ENCODE peak calls at places on chromosomes 12 and 14, in seven cellular contexts. U, C, G, W, Q, Z and K are unnamed samples.

GRCh38 chr14:74661726-74662450 is 49.9 kb upstream of the LTBP2 start:
- DNase-seq in Z (no peak), Q (no peak), W (no peak), G (no peak), U (peak), C (no peak), K (no peak)

GRCh38 chr12:5171701-5172100 is 128.0 kb downstream of the KCNA5 start:
- DNase-seq in C (no peak), Q (peak), W (no peak), G (peak), U (no peak), Z (no peak), K (peak)

GRCh38 chr14:53093206-53093605 is 59.9 kb downstream of the DDHD1 start:
- DNase-seq in G (no peak), Z (no peak), Q (no peak), W (no peak), U (no peak), C (no peak), K (no peak)

GRCh38 chr14:80669416-80669815 is 272.1 kb downstream of the CEP128 start:
- DNase-seq in C (no peak), U (no peak), G (no peak), Q (no peak), Z (no peak), W (no peak), K (no peak)

GRCh38 chr14:106625181-106625580 is 1098.8 kb downstream of the TMEM121 start:
- DNase-seq in Q (no peak), G (no peak), C (no peak), U (no peak), W (no peak), Z (no peak), K (no peak)

GRCh38 chr12:132352896-132353800 is 23.8 kb upstream of the GALNT9 start:
- DNase-seq in U (peak), W (no peak), G (no peak), C (no peak), Q (peak), Z (no peak), K (no peak)

GRCh38 chr14:104223810-104224515 is 85.6 kb downstream of the KIF26A start:
- DNase-seq in U (peak), Z (no peak), Q (no peak), W (no peak), C (no peak), G (no peak), K (no peak)

GRCh38 chr14:103517626-103518415 is 4.8 kb downstream of the CKB start:
- DNase-seq in G (no peak), C (no peak), Z (no peak), Q (peak), W (no peak), U (peak), K (no peak)